ENCODE peak calls at places on chromosomes 16 and 17, in four cellular contexts. U is CD8-positive, alpha-beta T cell; I is uterus; L is right lobe of liver. R is an unnamed sample.

GRCh38 chr17:77451271-77451893 is 310.6 kb downstream of the SEC14L1 start:
- DNase-seq in U (peak), I (peak), L (peak), R (no peak)

GRCh38 chr16:30736995-30737793 is 11.0 kb upstream of the PHKG2 start:
- DNase-seq in U (no peak), I (no peak), L (no peak), R (no peak)

GRCh38 chr16:1125471-1125870 is 27.4 kb upstream of the CACNA1H start:
- DNase-seq in U (no peak), I (no peak), L (no peak), R (no peak)

GRCh38 chr17:66633322-66633965 is 201.5 kb upstream of the CACNG5 start:
- DNase-seq in U (peak), I (no peak), L (no peak), R (no peak)

GRCh38 chr17:3685174-3685812 is 10.7 kb downstream of the P2RX5 start:
- DNase-seq in U (no peak), I (no peak), L (no peak), R (no peak)

GRCh38 chr17:81682565-81683207 is 911 bp downstream of the ARL16 start:
- DNase-seq in U (no peak), I (no peak), L (no peak), R (no peak)

GRCh38 chr16:87318158-87318644 is 1.0 kb upstream of the C16orf95 start:
- DNase-seq in U (no peak), I (no peak), L (peak), R (no peak)

GRCh38 chr16:57513371-57514102 is 22.8 kb downstream of the CCDC102A start:
- DNase-seq in U (no peak), I (peak), L (no peak), R (no peak)

GRCh38 chr17:8162997-8163977 is 539 bp upstream of the VAMP2 start:
- DNase-seq in U (peak), I (no peak), L (peak), R (no peak)

GRCh38 chr17:8162232-8162996 is at the start of gene VAMP2:
- DNase-seq in U (peak), I (peak), L (peak), R (no peak)

GRCh38 chr17:8164815-8165131 is 2.0 kb upstream of the VAMP2 start:
- DNase-seq in U (peak), I (no peak), L (no peak), R (no peak)

GRCh38 chr17:8166731-8167130 is 4.0 kb upstream of the VAMP2 start:
- DNase-seq in U (no peak), I (no peak), L (no peak), R (no peak)

DNA sequence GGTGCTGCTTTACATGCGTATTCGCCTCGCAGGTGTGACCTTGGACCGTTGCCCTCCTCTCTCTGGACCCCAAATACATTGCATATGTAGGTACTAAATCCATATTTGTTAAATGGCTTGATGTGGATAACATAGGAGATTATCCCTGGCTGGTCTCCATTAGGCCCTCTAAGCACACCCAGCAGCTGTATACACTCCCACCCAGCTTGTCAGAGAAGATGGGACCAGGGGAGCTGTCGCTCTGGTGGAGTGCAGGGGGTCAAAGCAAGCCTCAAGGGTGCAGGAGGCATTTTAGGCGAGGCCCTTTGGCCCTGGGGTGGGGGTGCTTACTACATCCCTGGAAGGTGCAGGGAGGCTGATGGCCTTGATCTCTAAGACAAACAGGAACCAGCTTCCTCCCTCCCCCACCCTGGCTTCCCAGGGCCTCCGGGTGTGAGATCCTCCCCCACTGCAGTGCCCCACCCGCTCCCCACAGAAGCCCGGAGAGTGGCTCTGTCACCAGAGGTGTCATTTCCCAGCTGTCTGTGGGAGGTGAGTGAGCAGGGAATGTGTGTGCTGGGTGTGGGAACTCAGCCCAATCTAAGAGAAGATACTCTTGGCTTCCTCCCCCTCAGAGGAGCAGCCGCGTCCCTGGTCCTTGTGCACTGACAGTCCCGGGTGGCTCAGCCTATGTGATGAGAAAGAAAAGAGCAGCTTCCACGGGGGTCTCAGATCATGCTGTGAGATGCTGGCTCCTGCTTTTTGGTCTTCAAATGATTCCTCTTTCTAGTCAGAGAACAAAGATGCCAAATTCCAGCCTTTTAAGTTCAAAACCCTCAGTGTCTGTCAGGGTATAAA is 1.4 kb upstream of the VAMP2 start:
- DNase-seq in U (peak), I (peak), L (peak), R (no peak)
- H3K4me3 ChIP-seq in U (peak), I (no peak), L (no peak), R (peak)

DNA sequence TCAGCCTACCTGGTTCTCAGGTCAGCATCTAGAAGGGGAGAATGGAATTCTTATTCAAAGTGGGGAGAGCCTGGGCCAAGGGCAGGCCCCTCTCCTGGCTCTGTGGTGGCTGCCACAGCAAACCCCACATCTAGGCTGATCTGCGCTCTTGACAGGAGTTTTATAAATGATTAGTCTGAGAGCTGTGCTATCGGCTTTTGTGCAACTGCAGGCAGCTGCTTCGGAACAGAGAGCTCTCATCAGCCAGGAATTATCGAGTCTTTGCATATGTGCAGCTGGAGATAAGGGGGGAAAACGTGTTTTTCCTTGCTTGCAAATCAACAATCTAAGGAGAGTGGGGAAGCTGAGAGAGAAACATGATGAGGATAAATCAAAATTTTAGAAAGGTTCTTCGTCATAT is 91.7 kb downstream of the HS3ST3A1 start:
- DNase-seq in U (no peak), I (no peak), L (no peak), R (no peak)
- H3K4me3 ChIP-seq in U (no peak), I (no peak), L (no peak), R (no peak)

GRCh38 chr16:85522842-85523601 is 90.1 kb upstream of the GSE1 start:
- DNase-seq in U (no peak), I (peak), L (no peak), R (no peak)
- H3K4me3 ChIP-seq in U (no peak), I (no peak), L (no peak), R (no peak)

DNA sequence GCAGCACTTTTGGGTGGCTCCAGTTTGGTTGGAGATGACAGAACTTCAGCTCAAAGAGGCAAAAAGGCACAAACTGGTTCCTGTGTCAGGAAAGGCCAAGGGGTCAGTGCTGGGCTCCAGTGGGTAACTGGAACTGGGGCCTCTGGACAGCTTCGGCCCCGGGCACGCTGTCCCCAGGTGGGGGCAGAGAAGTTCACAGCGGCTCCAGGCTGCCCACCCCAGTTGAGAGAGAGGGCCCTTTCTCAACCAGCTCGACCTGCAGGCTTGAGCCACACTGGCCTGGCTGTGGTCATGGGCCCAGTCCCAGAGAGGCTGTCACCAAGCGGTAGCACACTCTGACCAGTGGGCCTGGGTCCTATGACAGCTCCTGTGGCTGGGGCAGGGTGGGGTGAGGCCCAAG is 24.5 kb downstream of the ADCY7 start:
- DNase-seq in U (peak), I (no peak), L (no peak), R (no peak)
- H3K4me3 ChIP-seq in U (no peak), I (no peak), L (no peak), R (no peak)

GRCh38 chr17:79833744-79834574 is 5.3 kb downstream of the CBX4 start:
- DNase-seq in U (no peak), I (no peak), L (no peak), R (no peak)
- H3K4me3 ChIP-seq in U (no peak), I (no peak), L (no peak), R (no peak)

GRCh38 chr17:39701012-39701783 is 1.3 kb downstream of the ERBB2 start:
- DNase-seq in U (no peak), I (no peak), L (no peak), R (no peak)
- H3K4me3 ChIP-seq in U (no peak), I (peak), L (peak), R (peak)

GRCh38 chr16:66247516-66248089 is 118.9 kb upstream of the CDH5 start:
- DNase-seq in U (no peak), I (peak), L (no peak), R (no peak)

GRCh38 chr16:66254106-66254505 is 112.4 kb upstream of the CDH5 start:
- DNase-seq in U (no peak), I (no peak), L (no peak), R (no peak)

GRCh38 chr16:66248096-66248495 is 118.4 kb upstream of the CDH5 start:
- DNase-seq in U (no peak), I (peak), L (no peak), R (no peak)

GRCh38 chr16:66251406-66252160 is 114.9 kb upstream of the CDH5 start:
- DNase-seq in U (no peak), I (no peak), L (no peak), R (no peak)

DNA sequence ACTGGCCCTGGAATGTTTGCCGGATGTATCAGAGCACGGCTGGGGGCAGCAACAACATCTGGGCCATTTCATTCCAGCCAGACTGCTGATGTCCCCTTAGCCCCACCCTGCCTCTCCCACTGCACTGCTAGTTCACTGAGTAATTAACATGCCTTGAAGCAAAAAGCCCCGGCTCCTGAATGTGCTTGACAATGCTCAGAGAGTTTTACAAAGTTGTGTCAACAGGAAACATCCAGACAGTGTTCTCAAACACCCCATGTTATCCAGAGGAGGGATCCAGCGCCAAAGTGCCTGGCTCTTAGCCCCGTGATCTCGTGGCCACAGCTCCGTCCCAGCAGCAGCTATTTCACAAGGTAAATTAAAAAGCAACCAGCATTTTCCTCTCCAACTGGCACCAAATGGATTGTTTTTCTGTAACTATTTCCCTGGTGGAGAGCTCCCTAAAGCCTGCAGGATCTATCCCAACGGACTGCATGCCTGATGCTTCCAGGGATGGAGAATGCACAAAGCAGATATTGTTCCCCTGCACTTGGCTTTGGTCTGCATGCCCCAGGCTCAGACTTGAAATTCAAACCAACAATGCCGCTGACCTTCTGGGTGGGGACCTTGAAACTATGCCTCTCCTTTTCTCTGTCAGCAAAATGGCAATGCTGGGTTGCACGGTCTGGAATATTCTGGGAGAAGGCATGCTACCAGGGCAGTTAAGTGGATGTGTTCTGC is 115.6 kb upstream of the CDH5 start:
- DNase-seq in U (no peak), I (peak), L (no peak), R (no peak)
- H3K4me3 ChIP-seq in U (no peak), I (no peak), L (no peak), R (no peak)

DNA sequence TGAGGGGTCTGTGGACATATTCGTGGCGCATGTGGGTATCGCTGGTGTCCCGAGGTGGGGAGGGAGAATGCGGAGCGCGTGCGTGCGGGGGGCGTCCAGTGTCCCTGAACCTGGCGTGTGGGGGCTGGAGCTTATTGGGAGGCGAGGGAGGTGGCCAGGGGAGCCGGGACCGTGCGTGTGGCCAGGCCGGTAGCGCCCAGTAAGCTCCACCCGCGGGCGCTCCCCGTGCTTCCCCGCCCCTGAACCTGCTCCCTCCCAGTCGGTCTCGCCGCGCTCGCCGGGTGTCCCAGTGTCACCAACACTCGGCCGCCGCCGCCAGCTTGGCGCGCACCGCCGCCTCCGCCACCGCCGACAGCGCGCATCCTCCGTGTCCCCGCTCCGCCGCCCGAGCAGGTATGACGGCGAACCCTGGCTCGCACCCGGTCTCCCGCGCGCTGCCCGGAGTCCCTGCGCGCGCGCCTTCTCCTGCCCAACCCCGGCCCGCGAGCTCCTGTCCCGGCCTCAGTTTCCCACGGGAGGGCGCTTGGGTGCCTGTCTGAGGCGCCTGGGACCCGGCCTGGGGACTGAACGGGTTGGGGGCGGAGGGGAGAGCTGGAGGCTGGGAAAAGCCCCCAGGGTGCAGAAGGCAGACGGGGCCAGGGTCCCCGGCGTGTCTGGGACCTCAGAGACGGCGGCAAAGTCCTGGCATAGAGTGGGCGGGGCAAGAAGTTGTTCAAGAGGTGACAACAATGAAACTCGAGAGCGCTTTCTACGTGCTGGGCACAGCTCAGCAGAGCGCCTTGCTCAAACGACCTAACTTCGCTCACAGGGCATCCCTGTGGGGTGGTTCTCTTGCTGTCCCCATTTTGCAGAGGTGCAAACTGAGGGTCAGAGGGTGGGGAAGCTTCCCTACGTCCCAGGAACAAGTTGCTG is at the start of gene SCNN1B:
- DNase-seq in U (no peak), I (no peak), L (no peak), R (no peak)
- H3K4me3 ChIP-seq in U (no peak), I (no peak), L (no peak), R (peak)

GRCh38 chr16:10495031-10495345 is 85.4 kb downstream of the EMP2 start:
- DNase-seq in U (no peak), I (no peak), L (no peak), R (no peak)

GRCh38 chr16:10497132-10498088 is 83.0 kb downstream of the EMP2 start:
- DNase-seq in U (no peak), I (no peak), L (no peak), R (no peak)

GRCh38 chr16:10493276-10493675 is 87.1 kb downstream of the EMP2 start:
- DNase-seq in U (no peak), I (no peak), L (no peak), R (no peak)

GRCh38 chr16:10490141-10490540 is 90.3 kb downstream of the EMP2 start:
- DNase-seq in U (no peak), I (no peak), L (no peak), R (no peak)

GRCh38 chr16:10494343-10495030 is 85.9 kb downstream of the EMP2 start:
- DNase-seq in U (no peak), I (no peak), L (no peak), R (no peak)
- H3K4me3 ChIP-seq in U (no peak), I (no peak), L (no peak), R (no peak)

GRCh38 chr17:14886200-14886739 is 378.9 kb downstream of the PMP22 start:
- DNase-seq in U (no peak), I (no peak), L (no peak), R (no peak)
- H3K4me3 ChIP-seq in U (no peak), I (no peak), L (no peak), R (no peak)

R was measured in esophagus squamous epithelium.